ENCODE peak calls at places on chromosomes 13 and 19, in four cellular contexts. D is hepatocyte; F is CD4-positive, CD25-positive, alpha-beta regulatory T cell; P is T-helper 2 cell. G is an unnamed sample.

GRCh38 chr19:55080915-55081772 is 5.5 kb downstream of the EPS8L1 start:
- DNase-seq in D (peak; percentile 87), F (peak; percentile 94), P (peak; percentile 85), G (peak; percentile 83)

GRCh38 chr19:48815870-48816501 is 5.2 kb upstream of the BCAT2 start:
- DNase-seq in D (peak; percentile 67), P (no peak), F (peak; percentile 47), G (no peak)

GRCh38 chr13:33735276-33735675 is 82.7 kb upstream of the RFC3 start:
- DNase-seq in P (no peak), F (no peak), D (no peak), G (no peak)

GRCh38 chr19:16922949-16923348 is 34.1 kb downstream of the F2RL3 start:
- DNase-seq in D (no peak), F (no peak), P (no peak), G (no peak)

GRCh38 chr19:55452381-55453325 is 8.8 kb downstream of the ISOC2 start:
- DNase-seq in F (peak; percentile 52), P (peak; percentile 24), D (peak; percentile 78), G (peak; percentile 45)

GRCh38 chr19:18021121-18021755 is 13.3 kb downstream of the ARRDC2 start:
- DNase-seq in F (peak; percentile 62), P (peak; percentile 58), D (no peak), G (peak; percentile 52)

GRCh38 chr19:17095141-17095919 is 19.8 kb downstream of the MYO9B start:
- DNase-seq in D (peak; percentile 50), P (no peak), F (no peak), G (no peak)

GRCh38 chr13:76663941-76664340 is 222.3 kb downstream of the KCTD12 start:
- DNase-seq in P (no peak), D (no peak), F (no peak), G (no peak)

GRCh38 chr19:13208131-13208963 is 58.1 kb downstream of the IER2 start:
- DNase-seq in F (peak; percentile 76), P (no peak), D (no peak), G (peak; percentile 41)

GRCh38 chr13:83831796-83832195 is 50.5 kb downstream of the SLITRK1 start:
- DNase-seq in D (no peak), P (no peak), F (no peak), G (no peak)

GRCh38 chr19:39407644-39408391 is 1.2 kb downstream of the ZFP36 start:
- DNase-seq in D (peak; percentile 58), P (peak; percentile 65), F (peak; percentile 95), G (peak; percentile 93)

GRCh38 chr13:48518083-48518482 is 14.8 kb downstream of the RCBTB2 start:
- DNase-seq in D (no peak), F (no peak), P (no peak), G (no peak)

GRCh38 chr13:51827254-51827653 is 17.7 kb downstream of the TMEM272 start:
- DNase-seq in D (no peak), P (no peak), F (no peak), G (no peak)

GRCh38 chr19:35549174-35549788 is 3.9 kb downstream of the TMEM147 start:
- DNase-seq in D (peak; percentile 88), P (peak; percentile 42), F (peak; percentile 74), G (peak; percentile 31)

GRCh38 chr13:113143466-113144254 is 14.8 kb upstream of the PROZ start:
- DNase-seq in P (no peak), F (no peak), D (no peak), G (no peak)

GRCh38 chr19:40217921-40218890 is at the start of gene TTC9B:
- DNase-seq in F (peak; percentile 27), D (peak; percentile 67), P (peak; percentile 35), G (peak; percentile 35)

GRCh38 chr19:31349160-31349881 is at the start of gene TSHZ3:
- DNase-seq in P (peak; percentile 19), F (peak; percentile 61), D (peak; percentile 80), G (no peak)

GRCh38 chr19:23310729-23311211 is 60.6 kb upstream of the ZNF724 start:
- DNase-seq in D (no peak), P (no peak), F (no peak), G (no peak)

GRCh38 chr13:71867101-71867814 is at the start of gene DACH1:
- DNase-seq in P (no peak), F (peak; percentile 31), D (peak; percentile 76), G (no peak)

G was measured in naive thymus-derived CD8-positive, alpha-beta T cell.